ENCODE peak calls at places on chromosomes 1 and 21, in eight cellular contexts. I, S, Q, G, O, H, N and A are unnamed samples.

GRCh38 chr1:240352769-240353168 is 259.2 kb downstream of the GREM2 start:
- DNase-seq in H (no peak), N (no peak), G (no peak), Q (peak; percentile 60), O (no peak), S (no peak), I (no peak), A (no peak)

GRCh38 chr1:19300211-19300610 is 11.6 kb upstream of the AKR7A3 start:
- DNase-seq in I (no peak), N (no peak), S (no peak), H (no peak), G (no peak), Q (no peak), O (no peak), A (no peak)

GRCh38 chr1:145872421-145872891 is 13.2 kb downstream of the ANKRD35 start:
- DNase-seq in H (peak; percentile 13), Q (no peak), N (no peak), S (peak; percentile 22), G (no peak), O (no peak), I (no peak), A (no peak)

GRCh38 chr1:246537887-246538286 is 28.2 kb downstream of the TFB2M start:
- DNase-seq in Q (no peak), N (no peak), I (no peak), H (no peak), S (no peak), G (no peak), O (no peak), A (no peak)

GRCh38 chr1:100443739-100444571 is 91.6 kb downstream of the CDC14A start:
- DNase-seq in S (no peak), O (no peak), Q (peak; percentile 83), G (no peak), I (no peak), N (no peak), H (no peak), A (no peak)

GRCh38 chr21:41589131-41589530 is 81.2 kb upstream of the TMPRSS2 start:
- DNase-seq in Q (no peak), O (no peak), H (no peak), S (no peak), I (no peak), N (no peak), G (no peak), A (no peak)

GRCh38 chr1:235566092-235566491 is 61.8 kb upstream of the B3GALNT2 start:
- DNase-seq in G (no peak), O (no peak), S (peak; percentile 40), N (no peak), Q (no peak), H (no peak), I (no peak), A (no peak)

GRCh38 chr21:17476006-17476405 is 36.8 kb upstream of the CXADR start:
- DNase-seq in G (no peak), Q (no peak), N (no peak), H (no peak), S (no peak), O (no peak), I (no peak), A (peak; percentile 63)

GRCh38 chr1:217917277-217917887 is 286.2 kb downstream of the SPATA17 start:
- DNase-seq in I (no peak), Q (no peak), S (peak; percentile 53), H (no peak), N (no peak), O (no peak), G (no peak), A (no peak)

GRCh38 chr1:11697188-11697892 is 5.8 kb downstream of the DRAXIN start:
- DNase-seq in H (no peak), N (no peak), Q (no peak), G (no peak), I (no peak), S (no peak), O (peak; percentile 83), A (peak; percentile 29)

GRCh38 chr1:201665036-201665435 is 126.1 kb downstream of the NAV1 start:
- DNase-seq in I (no peak), O (no peak), G (no peak), H (no peak), S (no peak), N (no peak), Q (no peak), A (no peak)

GRCh38 chr1:158019177-158019868 is 25.9 kb downstream of the KIRREL1 start:
- DNase-seq in H (peak; percentile 72), I (no peak), Q (peak; percentile 97), N (no peak), O (no peak), S (no peak), G (peak; percentile 74), A (no peak)

GRCh38 chr1:245096330-245097066 is 58.3 kb upstream of the KIF26B start:
- DNase-seq in O (no peak), I (no peak), G (no peak), S (no peak), H (no peak), N (no peak), Q (no peak), A (no peak)

GRCh38 chr1:3676581-3677410 is 24.5 kb downstream of the TP73 start:
- DNase-seq in S (peak; percentile 19), I (no peak), N (no peak), H (no peak), O (no peak), Q (no peak), G (no peak), A (no peak)

GRCh38 chr1:75053207-75053606 is 81.0 kb upstream of the LHX8 start:
- DNase-seq in I (no peak), H (no peak), S (no peak), G (no peak), Q (peak; percentile 1), O (no peak), N (no peak), A (peak; percentile 54)

GRCh38 chr1:4595341-4596225 is 58.8 kb upstream of the AJAP1 start:
- DNase-seq in H (no peak), N (no peak), S (no peak), O (no peak), Q (no peak), I (no peak), G (no peak), A (no peak)

GRCh38 chr1:229972600-229973296 is 94.3 kb upstream of the GALNT2 start:
- DNase-seq in H (no peak), O (no peak), S (no peak), Q (no peak), N (no peak), I (no peak), G (peak; percentile 27), A (peak; percentile 36)

GRCh38 chr1:177820213-177820612 is 149.6 kb downstream of the SEC16B start:
- DNase-seq in O (no peak), N (no peak), S (no peak), I (no peak), H (no peak), G (no peak), Q (no peak), A (no peak)

GRCh38 chr1:48644190-48644930 is 132.3 kb downstream of the BEND5 start:
- DNase-seq in G (no peak), Q (no peak), H (no peak), I (no peak), N (no peak), O (no peak), S (no peak), A (no peak)

GRCh38 chr1:218073062-218073461 is 212.0 kb upstream of the RRP15 start:
- DNase-seq in H (no peak), Q (no peak), I (no peak), G (no peak), S (no peak), N (no peak), O (no peak), A (no peak)

GRCh38 chr1:37892151-37893047 is 33.0 kb upstream of the MTF1 start:
- DNase-seq in I (no peak), O (no peak), Q (no peak), N (no peak), G (no peak), S (no peak), H (no peak), A (peak; percentile 32)

GRCh38 chr1:51234721-51235425 is 1.2 kb upstream of the RNF11 start:
- DNase-seq in N (no peak), S (peak; percentile 25), Q (peak; percentile 61), H (peak; percentile 59), G (peak; percentile 63), O (peak; percentile 44), I (peak; percentile 28), A (peak; percentile 81)

GRCh38 chr1:172380441-172381244 is 39.8 kb upstream of the C1orf105 start:
- DNase-seq in O (no peak), N (no peak), G (no peak), I (no peak), H (no peak), Q (peak; percentile 44), S (no peak), A (no peak)

GRCh38 chr1:184222561-184223157 is 164.2 kb upstream of the C1orf21 start:
- DNase-seq in O (peak; percentile 71), H (peak; percentile 56), Q (peak; percentile 60), I (no peak), S (peak; percentile 52), N (no peak), G (peak; percentile 78), A (peak; percentile 77)

GRCh38 chr1:201850053-201850397 is 21.1 kb downstream of the IPO9 start:
- DNase-seq in H (peak; percentile 53), O (no peak), I (no peak), G (no peak), S (no peak), N (no peak), Q (peak; percentile 82), A (no peak)

GRCh38 chr1:27861436-27861835 is 10.9 kb upstream of the THEMIS2 start:
- DNase-seq in N (no peak), S (no peak), G (no peak), I (no peak), H (no peak), Q (no peak), O (no peak), A (no peak)

GRCh38 chr1:67376381-67376780 is 53.8 kb downstream of the SERBP1 start:
- DNase-seq in N (no peak), O (no peak), Q (no peak), H (no peak), S (no peak), I (no peak), G (peak; percentile 34), A (no peak)

GRCh38 chr1:204074274-204075115 is 1.6 kb downstream of the SOX13 start:
- DNase-seq in N (peak; percentile 24), I (no peak), O (no peak), G (peak; percentile 58), Q (peak; percentile 40), H (peak; percentile 83), S (peak; percentile 52), A (no peak)

GRCh38 chr1:229714964-229715603 is 89.0 kb downstream of the URB2 start:
- DNase-seq in G (peak; percentile 73), H (no peak), O (peak; percentile 47), N (no peak), Q (peak; percentile 70), I (no peak), S (no peak), A (peak; percentile 81)

GRCh38 chr1:64229307-64229706 is 25.9 kb downstream of the UBE2U start:
- DNase-seq in H (no peak), I (no peak), G (no peak), Q (no peak), O (no peak), N (no peak), S (no peak), A (no peak)

GRCh38 chr1:163166886-163167555 is 35.7 kb downstream of the RGS5 start:
- DNase-seq in N (no peak), G (no peak), H (no peak), O (no peak), S (no peak), Q (peak; percentile 44), I (no peak), A (peak; percentile 17)

GRCh38 chr1:10615336-10615735 is 140.6 kb downstream of the PEX14 start:
- DNase-seq in G (no peak), N (no peak), I (no peak), H (no peak), Q (no peak), O (no peak), S (no peak), A (no peak)

GRCh38 chr1:55214903-55215193 is 316 bp downstream of the USP24 start:
- DNase-seq in G (peak; percentile 31), S (peak; percentile 65), N (no peak), H (peak; percentile 31), O (no peak), I (no peak), Q (no peak), A (peak; percentile 70)

GRCh38 chr1:54883349-54884102 is 3.5 kb downstream of the DHCR24 start:
- DNase-seq in H (no peak), Q (no peak), N (no peak), I (no peak), O (no peak), G (peak; percentile 37), S (no peak), A (no peak)